ENCODE peak calls at places on chromosomes 4 and X, in eight cellular contexts. X is immature natural killer cell; Y is stimulated activated CD4-positive, alpha-beta T cell treated with anti-CD3 and anti-CD28 coated beads, Interleukin-15, amount 100 ng/mL, for 1 hour; V is HTR-8/SVneo; P is cardiac fibroblast; S is D341Med; Q is HT1080; F is globus pallidus. R is an unnamed sample.
A peak's percentile ranks its signal among the peaks of the same experiment; 100 is the strongest.

GRCh38 chr4:3220586-3221494 is 28.1 kb upstream of the MSANTD1 start:
- DNase-seq in Y (no peak), Q (no peak), V (no peak), X (no peak), P (no peak), F (no peak), S (no peak), R (no peak)

GRCh38 chr4:3781193-3781886 is 15.2 kb downstream of the ADRA2C start:
- DNase-seq in Y (no peak), Q (no peak), S (no peak), V (no peak), P (no peak), F (no peak), X (peak; percentile 11), R (no peak)

GRCh38 chrX:124395145-124395858 is 48.9 kb downstream of the SH2D1A start:
- DNase-seq in X (peak; percentile 19), S (no peak), P (no peak), Q (no peak), V (no peak), F (no peak), Y (no peak), R (no peak)

GRCh38 chrX:37813570-37813969 is 33.7 kb downstream of the CYBB start:
- DNase-seq in Y (no peak), P (no peak), X (no peak), F (no peak), V (no peak), S (no peak), Q (no peak), R (no peak)

GRCh38 chr4:129218355-129218754 is 122.4 kb downstream of the C4orf33 start:
- DNase-seq in S (peak; percentile 55), F (peak; percentile 54), Y (no peak), X (no peak), P (peak; percentile 39), V (no peak), Q (peak; percentile 16), R (no peak)

GRCh38 chr4:88937081-88937480 is 119.9 kb downstream of the FAM13A start:
- DNase-seq in V (peak; percentile 1), F (no peak), X (no peak), S (no peak), P (peak; percentile 12), Y (no peak), Q (no peak), R (no peak)

GRCh38 chr4:76738081-76738931 is 159.6 kb downstream of the SOWAHB start:
- DNase-seq in Q (peak; percentile 36), P (peak; percentile 84), V (no peak), Y (no peak), X (no peak), S (no peak), F (no peak), R (peak; percentile 43)

GRCh38 chrX:8704184-8704583 is 27.8 kb downstream of the ANOS1 start:
- DNase-seq in Y (no peak), F (no peak), S (no peak), X (no peak), Q (no peak), P (no peak), V (no peak), R (no peak)

GRCh38 chr4:21367567-21367966 is 581.0 kb downstream of the KCNIP4 start:
- DNase-seq in Y (no peak), P (no peak), V (no peak), F (no peak), X (no peak), S (no peak), Q (no peak), R (no peak)

GRCh38 chr4:20509315-20509714 is 190.9 kb upstream of the PACRGL start:
- DNase-seq in Y (no peak), V (no peak), Q (no peak), S (no peak), P (no peak), F (no peak), X (no peak), R (no peak)

GRCh38 chr4:16588170-16588569 is 310.3 kb downstream of the LDB2 start:
- DNase-seq in Y (no peak), Q (no peak), S (no peak), V (no peak), F (no peak), X (no peak), P (no peak), R (no peak)

GRCh38 chr4:112145820-112146813 is 863 bp downstream of the FAM241A start:
- DNase-seq in Y (peak; percentile 56), X (peak; percentile 57), P (peak; percentile 42), F (peak; percentile 40), S (peak; percentile 75), Q (peak; percentile 56), V (peak; percentile 30), R (peak; percentile 74)

GRCh38 chr4:7049295-7049694 is 6.1 kb downstream of the TADA2B start:
- DNase-seq in F (no peak), S (no peak), V (no peak), X (no peak), Y (no peak), P (no peak), Q (no peak), R (no peak)

GRCh38 chr4:158253350-158253980 is 43.2 kb downstream of the TMEM144 start:
- DNase-seq in V (peak; percentile 40), F (peak; percentile 91), S (peak; percentile 63), Q (peak; percentile 49), Y (no peak), X (peak; percentile 5), P (peak; percentile 72), R (peak; percentile 43)

GRCh38 chrX:9966775-9967408 is at the start of gene CLDN34:
- DNase-seq in Y (no peak), V (no peak), F (no peak), X (no peak), Q (no peak), S (no peak), P (no peak), R (no peak)

GRCh38 chr4:176270669-176271068 is 1.6 kb upstream of the ASB5 start:
- DNase-seq in V (peak; percentile 84), S (no peak), Q (peak; percentile 98), Y (no peak), F (no peak), P (peak; percentile 84), X (no peak), R (no peak)

GRCh38 chrX:149461746-149462145 is 43.4 kb downstream of the IDS start:
- DNase-seq in X (no peak), F (no peak), S (no peak), P (no peak), Y (no peak), V (no peak), Q (no peak), R (no peak)

GRCh38 chr4:182582245-182582644 is 334.9 kb downstream of the DCTD start:
- DNase-seq in Y (no peak), P (no peak), S (peak; percentile 39), Q (no peak), X (no peak), F (no peak), V (no peak), R (no peak)

GRCh38 chr4:105140684-105141490 is 5.8 kb upstream of the TET2 start:
- DNase-seq in P (peak; percentile 43), Y (no peak), V (no peak), X (peak; percentile 55), F (peak; percentile 69), Q (no peak), S (peak; percentile 56), R (peak; percentile 31)

GRCh38 chrX:20056704-20057103 is 60.0 kb downstream of the MAP7D2 start:
- DNase-seq in F (no peak), S (no peak), P (no peak), X (no peak), Q (no peak), Y (no peak), V (no peak), R (no peak)

GRCh38 chr4:166600264-166600663 is 634.0 kb downstream of the SPOCK3 start:
- DNase-seq in S (no peak), V (no peak), P (no peak), Y (no peak), X (no peak), Q (no peak), F (no peak), R (no peak)

GRCh38 chr4:123833156-123833555 is 436.6 kb downstream of the SPRY1 start:
- DNase-seq in S (no peak), X (no peak), Y (no peak), Q (peak; percentile 37), V (no peak), F (no peak), P (no peak), R (no peak)

GRCh38 chr4:156293657-156294297 is 340.1 kb upstream of the CTSO start:
- DNase-seq in X (no peak), F (no peak), Q (peak; percentile 73), S (no peak), P (peak; percentile 90), Y (no peak), V (peak; percentile 59), R (no peak)

GRCh38 chrX:103879339-103879738 is 47.3 kb upstream of the RAB9B start:
- DNase-seq in F (no peak), S (no peak), X (no peak), Q (peak; percentile 58), Y (no peak), P (peak; percentile 28), V (no peak), R (no peak)

GRCh38 chr4:146582864-146583263 is 55.8 kb upstream of the POU4F2 start:
- DNase-seq in S (peak; percentile 57), V (no peak), F (no peak), P (no peak), Q (peak; percentile 11), Y (no peak), X (no peak), R (no peak)

GRCh38 chr4:39597695-39598381 is 40.8 kb downstream of the SMIM14 start:
- DNase-seq in F (no peak), Y (no peak), V (no peak), P (no peak), S (no peak), X (no peak), Q (no peak), R (no peak)

GRCh38 chrX:20487227-20487626 is 220.5 kb upstream of the RPS6KA3 start:
- DNase-seq in Y (no peak), P (peak; percentile 15), S (no peak), F (no peak), V (peak; percentile 65), Q (peak; percentile 80), X (no peak), R (no peak)

GRCh38 chr4:52643190-52643589 is 15.9 kb downstream of the USP46 start:
- DNase-seq in S (no peak), F (no peak), X (no peak), P (no peak), V (no peak), Y (no peak), Q (no peak), R (no peak)

GRCh38 chr4:73308286-73308685 is 49.7 kb upstream of the ANKRD17 start:
- DNase-seq in Q (peak; percentile 34), V (peak; percentile 7), Y (no peak), X (no peak), S (no peak), P (peak; percentile 58), F (peak; percentile 49), R (no peak)

GRCh38 chr4:71132486-71132885 is 139.0 kb downstream of the DCK start:
- DNase-seq in P (peak; percentile 17), X (no peak), S (no peak), F (no peak), V (no peak), Q (no peak), Y (no peak), R (no peak)

GRCh38 chrX:1558761-1559468 is 21.9 kb upstream of the P2RY8 start:
- DNase-seq in X (no peak), Y (no peak), Q (no peak), S (no peak), V (no peak), P (no peak), F (no peak), R (no peak)

GRCh38 chrX:31099536-31100090 is 27.8 kb upstream of the FTHL17 start:
- DNase-seq in F (no peak), V (no peak), Q (peak; percentile 44), P (no peak), S (no peak), Y (no peak), X (no peak), R (peak; percentile 44)

GRCh38 chrX:47184486-47184885 is 9.1 kb upstream of the UBA1 start:
- DNase-seq in F (no peak), S (no peak), X (no peak), Y (no peak), V (no peak), P (no peak), Q (no peak), R (no peak)

GRCh38 chr4:139922625-139923024 is 231.4 kb downstream of the MAML3 start:
- DNase-seq in Q (peak; percentile 78), S (no peak), V (no peak), F (no peak), P (peak; percentile 82), Y (no peak), X (no peak), R (no peak)

R was measured in stimulated activated naive CD8-positive, alpha-beta T cell treated with anti-CD3 and anti-CD28 coated beads, Interleukin-15, Interleukin-2, amounts not matched to agents 100 U/mL and 50 U/mL, for 24 hours.